ENCODE peak calls at places on chromosomes 11 and 22, in seven cellular contexts. O is T-cell; Q is activated CD8-positive, alpha-beta T cell treated with anti-CD3 and anti-CD28 coated beads, Interleukin-2, amount 10 ng/mL, durations not matched to agents 7 days and 5 days; A is CD4-positive, alpha-beta memory T cell; V is A172; C is uterus; F is NCI-H524. N is an unnamed sample.

GRCh38 chr11:11426226-11426915 is 73.3 kb upstream of the CSNK2A3 start:
- DNase-seq in Q (no peak), C (no peak), F (no peak), O (no peak), V (no peak), A (no peak), N (no peak)

GRCh38 chr11:131478341-131478740 is 107.9 kb downstream of the NTM start:
- DNase-seq in V (no peak), O (no peak), A (no peak), C (no peak), Q (no peak), F (no peak), N (no peak)

GRCh38 chr11:86798988-86799387 is 1.4 kb upstream of the PRSS23 start:
- DNase-seq in C (peak), V (peak), Q (no peak), A (no peak), O (no peak), F (peak), N (no peak)

GRCh38 chr11:60947666-60948065 is 4.3 kb downstream of the SLC15A3 start:
- DNase-seq in O (no peak), F (peak), V (no peak), Q (no peak), A (no peak), C (no peak), N (no peak)

GRCh38 chr11:46381046-46381835 is at the start of gene MDK:
- DNase-seq in A (no peak), F (peak), V (no peak), C (peak), Q (no peak), O (no peak), N (peak)

GRCh38 chr11:71566081-71566620 is 788 bp downstream of the KRTAP5-10 start:
- DNase-seq in F (no peak), C (no peak), O (no peak), V (no peak), A (no peak), Q (no peak), N (no peak)

GRCh38 chr11:110531056-110531756 is 101.5 kb downstream of the FDX1 start:
- DNase-seq in F (peak), V (no peak), O (no peak), A (no peak), C (peak), Q (no peak), N (no peak)

GRCh38 chr11:16011396-16011795 is 344.9 kb downstream of the SOX6 start:
- DNase-seq in Q (no peak), F (no peak), A (no peak), V (no peak), C (no peak), O (no peak), N (no peak)

GRCh38 chr22:26439559-26439958 is 10.5 kb downstream of the ASPHD2 start:
- DNase-seq in O (no peak), F (no peak), A (no peak), C (no peak), Q (no peak), V (no peak), N (no peak)

GRCh38 chr11:64000026-64000739 is 13.9 kb downstream of the OTUB1 start:
- DNase-seq in F (no peak), V (no peak), A (peak), O (peak), C (peak), Q (peak), N (no peak)

GRCh38 chr11:48880021-48880441 is 103.7 kb downstream of the TRIM51G start:
- DNase-seq in O (no peak), C (peak), Q (no peak), F (no peak), A (no peak), V (no peak), N (no peak)

GRCh38 chr22:40857309-40857851 is 432 bp downstream of the XPNPEP3 start:
- DNase-seq in Q (no peak), O (no peak), C (no peak), F (no peak), A (no peak), V (no peak), N (no peak)

GRCh38 chr22:39567135-39567946 is 3.2 kb upstream of the CACNA1I start:
- DNase-seq in O (peak), A (peak), V (no peak), Q (peak), F (no peak), C (no peak), N (peak)

GRCh38 chr11:128424867-128425285 is 162.5 kb downstream of the ETS1 start:
- DNase-seq in F (no peak), V (no peak), A (no peak), Q (no peak), C (peak), O (no peak), N (no peak)

GRCh38 chr22:49896201-49896600 is 22.0 kb downstream of the ALG12 start:
- DNase-seq in A (no peak), F (no peak), V (no peak), O (no peak), C (no peak), Q (no peak), N (no peak)

GRCh38 chr22:45997775-45998637 is 21.0 kb upstream of the WNT7B start:
- DNase-seq in O (no peak), Q (no peak), C (no peak), F (no peak), A (no peak), V (peak), N (no peak)

GRCh38 chr22:49913026-49913425 is 5.2 kb downstream of the ALG12 start:
- DNase-seq in Q (no peak), O (no peak), F (no peak), A (no peak), C (no peak), V (no peak), N (no peak)

GRCh38 chr11:18617688-18618340 is 16.3 kb downstream of the SPTY2D1 start:
- DNase-seq in A (peak), F (no peak), C (no peak), O (no peak), V (no peak), Q (peak), N (peak)